ENCODE peak calls at places on chromosomes 4 and X, in six cellular contexts. Z, H, U, F, P and O are unnamed samples.

GRCh38 chrX:109635151-109635550 is 10.2 kb upstream of the KCNE5 start:
- DNase-seq in P (peak; percentile 2), F (no peak), H (no peak), Z (no peak), U (no peak), O (peak; percentile 10)

GRCh38 chr4:68344049-68344448 is 5.8 kb downstream of the YTHDC1 start:
- DNase-seq in P (no peak), Z (no peak), U (no peak), H (no peak), F (no peak), O (no peak)

GRCh38 chr4:153729901-153730300 is 29.9 kb downstream of the RNF175 start:
- DNase-seq in H (no peak), U (no peak), Z (no peak), P (no peak), F (no peak), O (no peak)

GRCh38 chr4:55175779-55176231 is 50.4 kb upstream of the KDR start:
- DNase-seq in Z (no peak), U (no peak), P (no peak), F (no peak), H (no peak), O (no peak)

GRCh38 chrX:74579597-74580209 is 34.7 kb downstream of the RLIM start:
- DNase-seq in P (no peak), U (no peak), H (no peak), F (no peak), Z (no peak), O (no peak)

GRCh38 chr4:3135155-3136011 is 60.9 kb downstream of the HTT start:
- DNase-seq in F (no peak), Z (no peak), H (no peak), P (no peak), U (no peak), O (no peak)

GRCh38 chrX:154827624-154828408 is 6.6 kb downstream of the SMIM9 start:
- DNase-seq in P (no peak), H (no peak), F (no peak), U (no peak), Z (no peak), O (no peak)

GRCh38 chr4:27787195-27787594 is 926.6 kb downstream of the STIM2 start:
- DNase-seq in F (no peak), U (no peak), Z (no peak), P (no peak), H (no peak), O (no peak)

GRCh38 chr4:25783943-25784342 is 78.8 kb downstream of the SEL1L3 start:
- DNase-seq in H (no peak), U (no peak), P (no peak), F (peak; percentile 16), Z (no peak), O (no peak)

GRCh38 chr4:143473334-143474126 is 40.0 kb upstream of the SMARCA5 start:
- DNase-seq in U (no peak), Z (no peak), F (no peak), H (no peak), P (no peak), O (no peak)

GRCh38 chrX:91108761-91109160 is 325.9 kb upstream of the PABPC5 start:
- DNase-seq in H (no peak), F (no peak), P (no peak), Z (peak; percentile 61), U (no peak), O (no peak)

GRCh38 chr4:25441519-25442117 is 64.6 kb downstream of the ANAPC4 start:
- DNase-seq in H (no peak), U (peak; percentile 59), P (peak; percentile 74), F (peak; percentile 34), Z (peak; percentile 81), O (peak; percentile 76)

GRCh38 chr4:53365121-53365485 is 758 bp downstream of the SCFD2 start:
- DNase-seq in Z (no peak), P (peak; percentile 67), F (peak; percentile 18), U (peak; percentile 29), H (no peak), O (no peak)

GRCh38 chr4:148926861-148927260 is 484.6 kb upstream of the NR3C2 start:
- DNase-seq in Z (no peak), F (no peak), H (no peak), P (no peak), U (peak; percentile 76), O (no peak)

GRCh38 chrX:13646154-13646549 is 6.8 kb upstream of the TCEANC start:
- DNase-seq in H (no peak), Z (peak; percentile 77), P (peak; percentile 61), U (peak; percentile 64), F (peak; percentile 51), O (peak; percentile 38)

GRCh38 chrX:154748712-154749339 is 2.1 kb downstream of the GAB3 start:
- DNase-seq in U (peak; percentile 36), H (peak; percentile 17), P (peak; percentile 38), Z (peak; percentile 46), F (peak; percentile 49), O (peak; percentile 64)

GRCh38 chr4:143344011-143344410 is 7.3 kb downstream of the GAB1 start:
- DNase-seq in Z (peak; percentile 42), H (no peak), U (no peak), P (no peak), F (no peak), O (no peak)

GRCh38 chr4:156896536-156896935 is 75.1 kb downstream of the PDGFC start:
- DNase-seq in Z (no peak), F (no peak), P (no peak), U (no peak), H (no peak), O (no peak)

GRCh38 chr4:149306537-149306936 is 509.1 kb downstream of the IQCM start:
- DNase-seq in U (no peak), P (no peak), F (no peak), H (no peak), Z (no peak), O (no peak)

GRCh38 chrX:154998204-154998880 is 24.2 kb downstream of the F8 start:
- DNase-seq in Z (no peak), P (no peak), F (no peak), U (no peak), H (no peak), O (no peak)

GRCh38 chr4:73683033-73683432 is 57.3 kb upstream of the CXCL8 start:
- DNase-seq in H (no peak), U (no peak), Z (no peak), P (peak; percentile 61), F (no peak), O (no peak)

GRCh38 chrX:150926304-150926703 is 27.8 kb upstream of the CD99L2 start:
- DNase-seq in U (no peak), P (no peak), F (no peak), H (no peak), Z (no peak), O (no peak)

GRCh38 chrX:64975491-64975890 is 759 bp downstream of the ZC4H2 start:
- DNase-seq in H (peak; percentile 7), Z (peak; percentile 26), U (peak; percentile 41), F (peak; percentile 38), P (no peak), O (peak; percentile 80)

GRCh38 chr4:38344929-38345328 is 319.1 kb upstream of the KLF3 start:
- DNase-seq in Z (no peak), U (no peak), H (no peak), P (no peak), F (no peak), O (no peak)

GRCh38 chr4:109436504-109436903 is 2.9 kb downstream of the SEC24B start:
- DNase-seq in U (no peak), F (no peak), P (no peak), Z (no peak), H (no peak), O (no peak)

GRCh38 chrX:13463608-13464007 is 105.8 kb upstream of the EGFL6 start:
- DNase-seq in F (no peak), P (peak; percentile 84), H (no peak), U (peak; percentile 37), Z (no peak), O (no peak)

GRCh38 chrX:10327651-10328050 is 170.9 kb downstream of the CLCN4 start:
- DNase-seq in P (peak; percentile 14), F (no peak), U (no peak), H (no peak), Z (no peak), O (peak; percentile 47)

GRCh38 chr4:76354517-76355473 is 48.3 kb downstream of the STBD1 start:
- DNase-seq in F (peak; percentile 23), U (no peak), H (no peak), Z (no peak), P (no peak), O (no peak)

GRCh38 chrX:56947695-56948094 is 47.6 kb downstream of the SPIN3 start:
- DNase-seq in Z (no peak), H (no peak), P (no peak), F (no peak), U (no peak), O (no peak)

GRCh38 chr4:115090483-115091075 is 22.8 kb downstream of the NDST4 start:
- DNase-seq in H (no peak), P (peak; percentile 57), F (no peak), Z (no peak), U (no peak), O (peak; percentile 28)

GRCh38 chr4:183996868-183997267 is 91.8 kb downstream of the STOX2 start:
- DNase-seq in U (no peak), Z (no peak), P (no peak), F (no peak), H (no peak), O (no peak)

GRCh38 chr4:24514808-24515207 is 69.5 kb downstream of the DHX15 start:
- DNase-seq in P (no peak), U (no peak), F (no peak), H (no peak), Z (no peak), O (no peak)

GRCh38 chr4:133156096-133156495 is 7.0 kb downstream of the PCDH10 start:
- DNase-seq in Z (no peak), F (no peak), H (no peak), P (no peak), U (no peak), O (peak; percentile 72)

GRCh38 chr4:151462554-151462953 is 53.6 kb downstream of the FHIP1A start:
- DNase-seq in U (no peak), H (no peak), F (no peak), Z (no peak), P (no peak), O (no peak)

GRCh38 chr4:162115323-162115722 is 48.5 kb downstream of the FSTL5 start:
- DNase-seq in F (no peak), U (no peak), Z (no peak), P (no peak), H (no peak), O (peak; percentile 34)

GRCh38 chr4:62135565-62136156 is 935.5 kb downstream of the ADGRL3 start:
- DNase-seq in P (no peak), F (no peak), U (no peak), Z (no peak), H (no peak), O (no peak)

GRCh38 chr4:7384003-7384928 is 50.5 kb downstream of the PSAPL1 start:
- DNase-seq in P (no peak), Z (peak; percentile 13), U (no peak), H (no peak), F (no peak), O (peak; percentile 20)

GRCh38 chrX:38275615-38276014 is 51.7 kb downstream of the RPGR start:
- DNase-seq in U (no peak), Z (no peak), P (no peak), F (no peak), H (no peak), O (no peak)